ENCODE peak calls at places on chromosomes 16 and 17, in eight cellular contexts. B is sigmoid colon, V is lower lobe of right lung, E is endothelial cell of umbilical vein, W is tibial artery, F is body of pancreas, Z is stomach, S is ovary. G is an unnamed sample. For H3K4me1, the result is how much of the 10 kb centered on the place peaks cover.

GRCh38 chr17:37774508-37774907 is 29.6 kb upstream of the HNF1B start:
- DNase-seq in Z (no peak), V (no peak), W (no peak), B (no peak), F (no peak), S (no peak), E (no peak), G (no peak)

GRCh38 chr17:48351916-48352332 is 78.1 kb downstream of the SKAP1 start:
- DNase-seq in F (no peak), S (no peak), E (peak), V (no peak), B (no peak), W (no peak), Z (no peak), G (peak)

GRCh38 chr17:40190197-40191021 is 13.1 kb downstream of the RAPGEFL1 start:
- DNase-seq in B (no peak), V (no peak), F (peak), W (no peak), E (peak), Z (no peak), S (no peak), G (no peak)

GRCh38 chr17:76550712-76551615 is 11.1 kb downstream of the PRCD start:
- DNase-seq in B (no peak), F (no peak), Z (no peak), S (no peak), W (no peak), V (no peak), E (peak), G (peak)

GRCh38 chr16:30554933-30555847 is 3.0 kb downstream of the ZNF764 start:
- DNase-seq in E (no peak), S (no peak), B (no peak), V (no peak), Z (no peak), F (no peak), W (no peak), G (no peak)

GRCh38 chr16:68445458-68445857 is 2.9 kb downstream of the SMPD3 start:
- DNase-seq in E (peak), S (no peak), F (peak), V (no peak), B (no peak), Z (peak), W (no peak), G (peak)

GRCh38 chr17:78724544-78724943 is 57.5 kb downstream of the CYTH1 start:
- DNase-seq in S (no peak), E (no peak), Z (peak), W (no peak), V (no peak), F (peak), B (no peak), G (no peak)

GRCh38 chr17:38879878-38880727 is 10.2 kb downstream of the LASP1 start:
- DNase-seq in V (no peak), S (peak), B (peak), Z (no peak), W (no peak), E (peak), F (peak), G (peak)

GRCh38 chr16:68426355-68426652 is 22.0 kb downstream of the SMPD3 start:
- DNase-seq in W (no peak), V (no peak), Z (no peak), S (no peak), B (no peak), E (no peak), F (no peak), G (no peak)

GRCh38 chr16:28062261-28063046 is 1.1 kb downstream of the GSG1L start:
- DNase-seq in S (no peak), W (no peak), V (no peak), E (no peak), F (no peak), B (no peak), Z (no peak), G (no peak)

GRCh38 chr17:78665952-78666920 is 89.0 kb upstream of the DNAH17 start:
- DNase-seq in E (peak), V (peak), F (no peak), S (no peak), B (no peak), W (peak), Z (no peak), G (no peak)

GRCh38 chr17:864315-864714 is 82.2 kb downstream of the MRM3 start:
- DNase-seq in B (no peak), Z (no peak), S (no peak), F (no peak), W (no peak), V (no peak), E (peak), G (no peak)

GRCh38 chr16:88454315-88455057 is 1.4 kb downstream of the ZFPM1 start:
- DNase-seq in W (no peak), S (no peak), V (no peak), F (peak), Z (peak), E (peak), B (no peak), G (no peak)

GRCh38 chr16:76338472-76338871 is 61.3 kb downstream of the CNTNAP4 start:
- DNase-seq in Z (no peak), V (no peak), S (no peak), E (no peak), W (no peak), B (no peak), F (no peak), G (no peak)

GRCh38 chr17:18933102-18934058 is 18.6 kb upstream of the SLC5A10 start:
- DNase-seq in W (no peak), E (no peak), F (no peak), V (no peak), B (no peak), S (no peak), Z (no peak), G (no peak)

GRCh38 chr17:27540300-27541105 is 84.3 kb downstream of the KSR1 start:
- DNase-seq in W (peak), B (peak), E (no peak), S (peak), V (peak), F (peak), Z (peak), G (no peak)

GRCh38 chr16:11001611-11002010 is 57.2 kb downstream of the CLEC16A start:
- DNase-seq in Z (no peak), B (no peak), S (no peak), E (no peak), V (no peak), F (no peak), W (no peak), G (no peak)

GRCh38 chr16:3596101-3596861 is 15.1 kb downstream of the SLX4 start:
- DNase-seq in E (no peak), W (no peak), Z (no peak), B (no peak), S (no peak), F (no peak), V (no peak), G (no peak)

GRCh38 chr17:73349138-73349537 is 37.3 kb upstream of the CDC42EP4 start:
- DNase-seq in W (no peak), E (no peak), B (peak), V (no peak), F (no peak), S (no peak), Z (no peak), G (no peak)

GRCh38 chr17:46769531-46770438 is 48.7 kb downstream of the WNT3 start:
- DNase-seq in W (no peak), Z (peak), S (no peak), F (no peak), E (no peak), B (no peak), V (peak), G (no peak)

GRCh38 chr17:57732062-57732461 is 13.0 kb downstream of the CCDC182 start:
- DNase-seq in E (no peak), F (peak), Z (no peak), S (peak), W (no peak), V (no peak), B (no peak), G (peak)

GRCh38 chr16:88931936-88932335 is 45.1 kb downstream of the CBFA2T3 start:
- DNase-seq in V (no peak), F (no peak), W (no peak), B (no peak), E (no peak), Z (no peak), S (no peak), G (no peak)

GRCh38 chr17:63440127-63440769 is 5.9 kb downstream of the CYB561 start:
- DNase-seq in E (no peak), F (no peak), B (no peak), W (no peak), V (no peak), S (no peak), Z (no peak), G (no peak)
- TF ChIP-seq CTCF in E (peak), F (no peak), B (no peak), W (no peak), V (no peak), S (no peak), Z (no peak), G (no peak)

GRCh38 chr17:42313773-42314566 is 25.7 kb downstream of the STAT5A start:
- DNase-seq in W (no peak), V (no peak), Z (no peak), F (no peak), S (no peak), B (no peak), E (no peak), G (peak)

GRCh38 chr17:42313389-42313772 is 25.1 kb downstream of the STAT5A start:
- DNase-seq in W (no peak), B (no peak), Z (no peak), E (no peak), F (no peak), V (no peak), S (no peak), G (no peak)

GRCh38 chr17:42315402-42316156 is 27.3 kb downstream of the STAT5A start:
- DNase-seq in V (no peak), Z (no peak), E (no peak), B (no peak), S (no peak), W (no peak), F (no peak), G (no peak)

GRCh38 chr17:42316755-42317154 is 28.5 kb downstream of the STAT5A start:
- DNase-seq in B (no peak), E (no peak), F (no peak), S (no peak), W (no peak), Z (no peak), V (no peak), G (no peak)

DNA sequence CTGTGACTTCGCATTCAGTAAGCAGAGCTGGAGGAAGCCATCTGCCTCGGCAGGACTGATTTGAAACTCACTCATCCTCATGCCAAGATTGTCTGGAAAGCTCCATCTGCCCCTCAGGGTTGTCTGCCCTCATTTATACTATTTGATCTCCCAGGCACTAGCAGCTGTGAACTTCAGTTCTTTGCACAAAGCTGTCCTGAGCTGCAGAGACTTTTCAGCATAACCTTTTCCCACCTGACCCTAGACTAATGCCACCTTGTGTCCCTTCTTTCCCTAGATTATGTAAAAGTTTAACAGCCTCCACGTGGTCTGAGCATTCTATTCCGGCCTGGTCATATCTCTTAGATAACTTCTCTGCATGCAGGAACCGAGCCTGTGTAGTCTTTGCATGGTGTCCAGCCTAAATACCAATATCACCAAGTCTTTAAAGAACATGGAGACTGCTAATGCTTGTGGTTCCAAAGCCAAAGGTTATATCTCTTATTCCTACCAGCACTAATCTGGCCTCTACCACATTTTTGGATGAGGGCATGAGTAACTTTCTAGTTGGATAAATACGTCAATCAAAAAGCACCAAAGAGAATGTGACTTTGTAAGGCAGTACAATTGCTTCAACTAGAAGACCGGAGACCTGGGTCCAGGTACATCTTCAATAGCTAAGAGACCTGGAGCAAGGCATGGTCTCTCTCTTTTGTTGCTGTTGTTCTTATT is 29.1 kb downstream of the STAT5A start:
- DNase-seq in E (no peak), B (no peak), W (no peak), F (no peak), S (no peak), V (no peak), Z (no peak), G (no peak)
- H3K27ac ChIP-seq in E (no peak), B (no peak), W (no peak), F (no peak), S (no peak), V (no peak), Z (no peak), G (no peak)

DNA sequence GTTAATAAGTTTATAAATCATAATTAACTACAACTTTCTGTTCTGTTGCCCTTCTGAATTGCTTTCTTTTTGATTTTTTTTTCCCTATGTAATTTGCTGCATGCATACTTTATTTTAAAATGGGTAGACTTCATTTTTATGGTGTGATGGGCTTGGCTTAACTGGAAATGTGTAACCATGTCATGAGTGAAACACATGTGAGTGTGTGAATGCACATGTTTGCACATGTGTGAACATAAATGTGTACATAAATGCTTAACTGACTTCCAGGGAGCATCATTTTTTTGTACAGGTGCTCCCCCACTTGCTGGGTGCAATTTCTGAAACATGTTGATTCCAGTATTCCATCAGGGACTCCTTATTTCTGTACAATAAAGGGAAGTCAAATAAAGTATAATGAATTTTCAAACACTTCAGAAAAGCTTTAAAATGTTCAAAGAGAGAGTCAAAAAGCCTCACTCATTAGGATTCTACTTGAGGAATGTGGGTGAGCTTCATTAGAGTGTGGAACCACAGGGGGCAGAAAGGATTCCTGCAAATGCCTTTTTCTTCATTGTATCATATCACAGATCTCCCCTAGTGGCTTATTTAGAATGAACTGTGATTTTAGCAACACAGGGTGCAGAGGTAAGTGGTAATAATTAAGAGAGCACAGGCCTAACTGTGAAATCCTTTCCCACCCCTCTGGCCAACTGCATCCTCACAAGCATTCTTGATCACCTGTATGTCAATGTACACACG is 31.7 kb upstream of the CDH11 start:
- DNase-seq in F (no peak), Z (no peak), W (no peak), B (no peak), E (no peak), S (no peak), V (no peak), G (no peak)
- H3K4me1 ChIP-seq in F (under half), Z (under half), W (under half), B (under half), E (under half), S (under half), V (under half), G (under half)

GRCh38 chr17:67038861-67039365 is 5.4 kb upstream of the CACNG1 start:
- DNase-seq in E (no peak), Z (no peak), S (no peak), V (peak), F (no peak), W (no peak), B (no peak), G (no peak)
- TF ChIP-seq CTCF in E (no peak), Z (no peak), S (no peak), V (no peak), F (no peak), W (no peak), B (no peak), G (no peak)

DNA sequence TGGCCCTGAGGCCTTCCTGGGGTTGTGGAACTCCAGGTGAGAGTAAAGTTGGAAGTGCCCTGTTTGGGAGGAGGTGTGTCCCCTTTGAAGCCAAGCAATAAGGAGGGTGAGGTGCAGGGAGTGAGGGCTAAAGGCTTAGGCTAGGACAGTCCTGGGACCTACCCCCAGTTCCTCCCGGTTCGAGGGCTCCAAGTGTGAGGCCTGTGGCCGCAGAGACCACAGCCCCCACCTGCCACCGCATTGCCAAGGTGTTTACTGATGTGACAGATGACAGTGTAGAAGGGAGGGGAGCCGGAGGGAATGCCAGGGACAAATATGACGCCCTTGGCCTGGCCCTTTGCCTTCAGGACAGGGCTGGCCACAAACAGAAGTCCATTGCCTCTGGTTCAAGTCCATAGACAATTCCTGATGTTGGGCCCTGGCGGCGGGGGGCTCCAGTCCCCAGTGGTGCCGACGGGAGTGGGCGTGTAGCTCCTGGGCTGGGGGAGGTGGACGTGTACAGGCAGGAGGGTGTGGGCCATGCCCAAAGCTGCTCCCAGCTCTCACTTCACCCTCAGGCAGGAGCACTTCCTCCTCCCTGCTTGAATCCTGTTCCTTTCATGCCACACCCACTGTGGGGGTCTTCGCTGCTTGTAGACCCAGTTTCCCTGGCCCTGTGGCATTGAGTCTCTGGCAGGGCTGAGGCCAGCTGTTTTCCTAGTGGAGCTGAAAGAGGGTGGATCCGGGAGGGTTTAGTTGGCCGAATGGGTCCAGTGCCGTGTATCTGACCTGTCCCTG is 3.2 kb downstream of the ADORA2B start:
- DNase-seq in B (no peak), W (no peak), E (no peak), F (no peak), S (no peak), Z (no peak), V (no peak), G (no peak)
- H3K27ac ChIP-seq in B (no peak), W (no peak), E (no peak), F (no peak), S (no peak), Z (no peak), V (no peak), G (peak)